ENCODE peak calls at places on chromosome 3, in four cellular contexts. One of them, this sample, is unnamed.

GRCh38 chr3:126197854-126198584 is 17.6 kb upstream of the ALDH1L1 start:
- DNase-seq in WERI-Rb-1: peak
- DNase-seq in cardiac muscle cell: peak
- DNase-seq in lower leg skin: peak
- DNase-seq in this sample: peak

GRCh38 chr3:32256206-32256605 is 17.7 kb downstream of the CMTM8 start:
- DNase-seq in WERI-Rb-1: no peak
- DNase-seq in cardiac muscle cell: no peak
- DNase-seq in lower leg skin: no peak
- DNase-seq in this sample: no peak

GRCh38 chr3:42807929-42808328 is 1.3 kb upstream of the ACKR2 start:
- DNase-seq in WERI-Rb-1: no peak
- DNase-seq in cardiac muscle cell: no peak
- DNase-seq in lower leg skin: no peak
- DNase-seq in this sample: no peak

GRCh38 chr3:79297242-79297641 is 470.6 kb downstream of the ROBO1 start:
- DNase-seq in WERI-Rb-1: no peak
- DNase-seq in cardiac muscle cell: peak
- DNase-seq in lower leg skin: no peak
- DNase-seq in this sample: no peak

GRCh38 chr3:32897981-32898623 is 53.3 kb upstream of the CCR4 start:
- DNase-seq in WERI-Rb-1: no peak
- DNase-seq in cardiac muscle cell: no peak
- DNase-seq in lower leg skin: no peak
- DNase-seq in this sample: no peak

GRCh38 chr3:107241217-107241616 is 136.0 kb upstream of the CCDC54 start:
- DNase-seq in WERI-Rb-1: peak
- DNase-seq in cardiac muscle cell: no peak
- DNase-seq in lower leg skin: peak
- DNase-seq in this sample: no peak

GRCh38 chr3:126537116-126537729 is 13.3 kb downstream of the CHST13 start:
- DNase-seq in WERI-Rb-1: no peak
- DNase-seq in cardiac muscle cell: no peak
- DNase-seq in lower leg skin: no peak
- DNase-seq in this sample: no peak

GRCh38 chr3:12536423-12536822 is 8.9 kb downstream of the MKRN2OS start:
- DNase-seq in WERI-Rb-1: no peak
- DNase-seq in cardiac muscle cell: peak
- DNase-seq in lower leg skin: no peak
- DNase-seq in this sample: no peak

GRCh38 chr3:15602146-15602536 is 596 bp downstream of the BTD start:
- DNase-seq in WERI-Rb-1: no peak
- DNase-seq in cardiac muscle cell: no peak
- DNase-seq in lower leg skin: no peak
- DNase-seq in this sample: no peak

GRCh38 chr3:16427309-16427965 is 86.1 kb downstream of the RFTN1 start:
- DNase-seq in WERI-Rb-1: no peak
- DNase-seq in cardiac muscle cell: peak
- DNase-seq in lower leg skin: peak
- DNase-seq in this sample: no peak

GRCh38 chr3:10977864-10978510 is 14.6 kb upstream of the SLC6A1 start:
- DNase-seq in WERI-Rb-1: no peak
- DNase-seq in cardiac muscle cell: peak
- DNase-seq in lower leg skin: no peak
- DNase-seq in this sample: no peak

GRCh38 chr3:25724948-25725645 is 58.1 kb downstream of the NGLY1 start:
- DNase-seq in WERI-Rb-1: no peak
- DNase-seq in cardiac muscle cell: no peak
- DNase-seq in lower leg skin: no peak
- DNase-seq in this sample: no peak
- H3K4me3 ChIP-seq in WERI-Rb-1: no peak
- H3K4me3 ChIP-seq in cardiac muscle cell: no peak
- H3K4me3 ChIP-seq in lower leg skin: no peak
- H3K4me3 ChIP-seq in this sample: no peak

DNA sequence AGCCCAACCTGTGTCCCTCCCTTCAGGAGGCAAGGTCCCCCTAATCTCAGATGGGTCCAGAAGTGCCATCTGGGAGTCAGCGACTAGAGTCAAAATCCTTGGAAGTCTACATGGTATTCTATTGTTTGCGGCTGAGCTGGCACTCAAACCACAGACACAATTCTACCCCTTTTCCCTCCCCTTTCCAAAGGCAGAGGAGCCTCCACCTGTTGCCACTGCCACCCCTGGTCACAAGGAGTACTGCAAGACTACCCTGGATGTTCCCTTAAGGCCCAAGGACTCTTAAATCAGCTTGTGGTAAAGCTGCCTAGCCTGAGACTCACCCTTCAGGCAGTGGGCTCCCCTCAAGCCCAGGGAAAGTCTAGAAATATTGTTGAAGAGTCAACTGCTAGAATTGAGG is 4.3 kb upstream of the OR5H6 start:
- DNase-seq in WERI-Rb-1: peak
- DNase-seq in cardiac muscle cell: no peak
- DNase-seq in lower leg skin: no peak
- DNase-seq in this sample: no peak
- TF ChIP-seq CTCF in WERI-Rb-1: peak
- TF ChIP-seq CTCF in cardiac muscle cell: no peak
- TF ChIP-seq CTCF in lower leg skin: no peak
- TF ChIP-seq CTCF in this sample: peak

GRCh38 chr3:119562307-119562961 is 3.0 kb upstream of the CD80 start:
- DNase-seq in WERI-Rb-1: no peak
- DNase-seq in cardiac muscle cell: no peak
- DNase-seq in lower leg skin: no peak
- DNase-seq in this sample: peak
- H3K4me3 ChIP-seq in WERI-Rb-1: no peak
- H3K4me3 ChIP-seq in cardiac muscle cell: no peak
- H3K4me3 ChIP-seq in lower leg skin: no peak
- H3K4me3 ChIP-seq in this sample: peak

GRCh38 chr3:89851974-89852621 is 744.7 kb downstream of the EPHA3 start:
- DNase-seq in WERI-Rb-1: peak
- DNase-seq in cardiac muscle cell: peak
- DNase-seq in lower leg skin: no peak
- DNase-seq in this sample: no peak
- TF ChIP-seq CTCF in WERI-Rb-1: peak
- TF ChIP-seq CTCF in cardiac muscle cell: peak
- TF ChIP-seq CTCF in lower leg skin: no peak
- TF ChIP-seq CTCF in this sample: no peak